ENCODE peak calls at places on chromosomes 12 and 14, in ten cellular contexts. K is stromal cell of bone marrow, N is GDM1, G is HTR-8/SVneo, H is NCI-H2081, I is T-helper 1 cell, T is lower lobe of right lung, M is neural crest cell, A is suprapubic skin, R is AG08395. B is an unnamed sample.

GRCh38 chr12:130916251-130916911 is 37.3 kb upstream of the ADGRD1 start:
- DNase-seq in G (peak; percentile 34), H (peak; percentile 61), K (no peak), R (peak; percentile 66), T (peak; percentile 64), A (peak; percentile 66), I (no peak), N (peak; percentile 46), M (peak; percentile 59), B (peak; percentile 66)

GRCh38 chr12:104721944-104722343 is 236.1 kb downstream of the SLC41A2 start:
- DNase-seq in G (no peak), K (no peak), T (no peak), I (no peak), N (no peak), M (no peak), H (no peak), A (no peak), R (no peak), B (no peak)

GRCh38 chr14:69666112-69666511 is 54.7 kb downstream of the SUSD6 start:
- DNase-seq in N (no peak), K (no peak), A (no peak), M (no peak), G (no peak), I (no peak), H (no peak), R (no peak), T (no peak), B (no peak)

GRCh38 chr14:58566979-58567378 is 70.8 kb upstream of the DACT1 start:
- DNase-seq in K (no peak), R (no peak), N (no peak), A (no peak), I (no peak), T (no peak), G (no peak), M (no peak), H (no peak), B (no peak)

GRCh38 chr12:8559676-8560075 is 19.0 kb upstream of the CLEC4E start:
- DNase-seq in H (no peak), T (no peak), I (no peak), K (no peak), A (no peak), M (no peak), G (no peak), R (no peak), N (no peak), B (no peak)

GRCh38 chr12:67525500-67525884 is 123.1 kb upstream of the DYRK2 start:
- DNase-seq in M (no peak), A (no peak), G (no peak), N (no peak), T (no peak), H (no peak), K (no peak), R (no peak), I (no peak), B (no peak)

GRCh38 chr12:52280319-52280795 is 5.9 kb downstream of the KRT86 start:
- DNase-seq in G (peak; percentile 74), R (peak; percentile 86), T (peak; percentile 89), I (no peak), H (no peak), K (peak; percentile 89), N (no peak), M (no peak), A (peak; percentile 89), B (no peak)

GRCh38 chr12:121468451-121468850 is 68.5 kb downstream of the RNF34 start:
- DNase-seq in H (peak; percentile 6), G (no peak), K (no peak), M (no peak), R (no peak), N (no peak), A (no peak), I (no peak), T (no peak), B (no peak)